ENCODE peak calls at places on chromosomes 11 and 22, in nine cellular contexts. H is stimulated activated naive CD4-positive, alpha-beta T cell; G is breast epithelium; I is activated naive CD4-positive, alpha-beta T cell treated with anti-CD3 and anti-CD28 coated beads, Interleukin-2, amount 10 ng/mL, durations not matched to agents 7 days and 5 days; R is activated T-cell treated with anti-CD3 and anti-CD28 coated beads, Interleukin-2, amount 50 U/mL, for 24 hours; U is cerebellum; B is stimulated activated CD4-positive, alpha-beta T cell treated with anti-CD3 and anti-CD28 coated beads, Interleukin-1b, Interleukin-23, amount 100 ng/mL, for 48 hours; E is stomach; A is HEK293T. K is an unnamed sample.

GRCh38 chr11:129700701-129701100 is 114.9 kb upstream of the TMEM45B start:
- DNase-seq in U (no peak), I (no peak), R (no peak), E (no peak), B (no peak), A (no peak), H (no peak), G (no peak), K (no peak)

GRCh38 chr11:13701506-13701905 is 33.0 kb downstream of the FAR1 start:
- DNase-seq in R (no peak), U (peak), E (no peak), I (no peak), G (no peak), H (no peak), B (no peak), A (no peak), K (no peak)

GRCh38 chr22:20494978-20495860 is at the start of gene KLHL22:
- DNase-seq in U (peak), I (peak), A (peak), B (peak), H (no peak), G (no peak), E (peak), R (no peak), K (peak)

GRCh38 chr11:126175261-126175885 is 36.1 kb downstream of the RPUSD4 start:
- DNase-seq in G (no peak), U (no peak), R (no peak), A (no peak), E (no peak), I (no peak), H (no peak), B (no peak), K (no peak)

GRCh38 chr11:21465920-21466319 is 727.0 kb upstream of the ANO5 start:
- DNase-seq in R (no peak), H (no peak), G (no peak), A (no peak), U (no peak), E (no peak), B (no peak), I (no peak), K (no peak)

GRCh38 chr11:47669856-47670255 is 27.5 kb upstream of the MTCH2 start:
- DNase-seq in E (no peak), I (no peak), U (peak), A (no peak), H (no peak), B (no peak), R (no peak), G (no peak), K (peak)

GRCh38 chr11:762421-763072 is 14.7 kb downstream of the GATD1 start:
- DNase-seq in A (no peak), B (peak), H (no peak), E (peak), U (peak), R (no peak), I (peak), G (no peak), K (peak)

GRCh38 chr22:39254789-39255298 is 10.1 kb upstream of the PDGFB start:
- DNase-seq in A (no peak), H (no peak), G (no peak), U (peak), B (peak), R (peak), I (peak), E (no peak), K (no peak)

GRCh38 chr22:42443240-42444059 is 11.2 kb upstream of the NFAM1 start:
- DNase-seq in E (no peak), H (no peak), A (no peak), G (no peak), U (no peak), B (peak), I (no peak), R (no peak), K (no peak)

GRCh38 chr11:29641201-29641600 is 375.6 kb downstream of the KCNA4 start:
- DNase-seq in A (no peak), R (no peak), B (no peak), E (no peak), G (no peak), I (no peak), U (no peak), H (no peak), K (no peak)